ENCODE peak calls at places on chromosomes 11 and 22, in nine cellular contexts. One of them, this sample, is unnamed.

GRCh38 chr11:45145421-45146071 is 893 bp upstream of the PRDM11 start:
- DNase-seq in SK-MEL-5: no peak
- DNase-seq in colonic mucosa: peak
- DNase-seq in amygdala: no peak
- DNase-seq in NCI-H460: no peak
- DNase-seq in fibroblast of mammary gland: peak
- DNase-seq in stimulated activated CD4-positive, alpha-beta T cell treated with anti-CD3 and anti-CD28 coated beads, Interleukin-12 subunit alpha, Interleukin-12 subunit beta, amount 100 ng/mL, for 4 hours: no peak
- DNase-seq in lung: peak
- DNase-seq in uterus: no peak
- DNase-seq in this sample: no peak

GRCh38 chr11:70549386-70549785 is 151.1 kb downstream of the CTTN start:
- DNase-seq in fibroblast of mammary gland: no peak
- DNase-seq in SK-MEL-5: no peak
- DNase-seq in colonic mucosa: no peak
- DNase-seq in NCI-H460: no peak
- DNase-seq in stimulated activated CD4-positive, alpha-beta T cell treated with anti-CD3 and anti-CD28 coated beads, Interleukin-12 subunit alpha, Interleukin-12 subunit beta, amount 100 ng/mL, for 4 hours: no peak
- DNase-seq in lung: no peak
- DNase-seq in uterus: no peak
- DNase-seq in amygdala: no peak
- DNase-seq in this sample: no peak

GRCh38 chr22:19039796-19040580 is 82.2 kb downstream of the DGCR2 start:
- DNase-seq in colonic mucosa: no peak
- DNase-seq in lung: no peak
- DNase-seq in stimulated activated CD4-positive, alpha-beta T cell treated with anti-CD3 and anti-CD28 coated beads, Interleukin-12 subunit alpha, Interleukin-12 subunit beta, amount 100 ng/mL, for 4 hours: no peak
- DNase-seq in NCI-H460: no peak
- DNase-seq in uterus: no peak
- DNase-seq in SK-MEL-5: no peak
- DNase-seq in fibroblast of mammary gland: no peak
- DNase-seq in amygdala: no peak
- DNase-seq in this sample: no peak

GRCh38 chr22:31569126-31569525 is 72.8 kb downstream of the SFI1 start:
- DNase-seq in stimulated activated CD4-positive, alpha-beta T cell treated with anti-CD3 and anti-CD28 coated beads, Interleukin-12 subunit alpha, Interleukin-12 subunit beta, amount 100 ng/mL, for 4 hours: no peak
- DNase-seq in colonic mucosa: no peak
- DNase-seq in SK-MEL-5: no peak
- DNase-seq in fibroblast of mammary gland: no peak
- DNase-seq in NCI-H460: no peak
- DNase-seq in amygdala: no peak
- DNase-seq in uterus: no peak
- DNase-seq in lung: no peak
- DNase-seq in this sample: no peak

GRCh38 chr11:130197386-130198035 is 37.9 kb downstream of the ST14 start:
- DNase-seq in NCI-H460: no peak
- DNase-seq in uterus: no peak
- DNase-seq in SK-MEL-5: no peak
- DNase-seq in colonic mucosa: no peak
- DNase-seq in stimulated activated CD4-positive, alpha-beta T cell treated with anti-CD3 and anti-CD28 coated beads, Interleukin-12 subunit alpha, Interleukin-12 subunit beta, amount 100 ng/mL, for 4 hours: no peak
- DNase-seq in lung: no peak
- DNase-seq in amygdala: no peak
- DNase-seq in fibroblast of mammary gland: peak
- DNase-seq in this sample: no peak

GRCh38 chr11:134789104-134789503 is 377.1 kb upstream of the B3GAT1 start:
- DNase-seq in stimulated activated CD4-positive, alpha-beta T cell treated with anti-CD3 and anti-CD28 coated beads, Interleukin-12 subunit alpha, Interleukin-12 subunit beta, amount 100 ng/mL, for 4 hours: no peak
- DNase-seq in uterus: no peak
- DNase-seq in NCI-H460: no peak
- DNase-seq in lung: no peak
- DNase-seq in SK-MEL-5: no peak
- DNase-seq in fibroblast of mammary gland: no peak
- DNase-seq in amygdala: no peak
- DNase-seq in colonic mucosa: no peak
- DNase-seq in this sample: no peak

GRCh38 chr11:59666969-59667368 is 1.9 kb downstream of the PATL1 start:
- DNase-seq in amygdala: no peak
- DNase-seq in uterus: no peak
- DNase-seq in fibroblast of mammary gland: peak
- DNase-seq in lung: no peak
- DNase-seq in SK-MEL-5: no peak
- DNase-seq in stimulated activated CD4-positive, alpha-beta T cell treated with anti-CD3 and anti-CD28 coated beads, Interleukin-12 subunit alpha, Interleukin-12 subunit beta, amount 100 ng/mL, for 4 hours: no peak
- DNase-seq in NCI-H460: no peak
- DNase-seq in colonic mucosa: no peak
- DNase-seq in this sample: no peak

GRCh38 chr11:315051-315481 is 1.2 kb downstream of the IFITM1 start:
- DNase-seq in SK-MEL-5: no peak
- DNase-seq in colonic mucosa: no peak
- DNase-seq in fibroblast of mammary gland: no peak
- DNase-seq in amygdala: no peak
- DNase-seq in lung: no peak
- DNase-seq in NCI-H460: no peak
- DNase-seq in uterus: no peak
- DNase-seq in stimulated activated CD4-positive, alpha-beta T cell treated with anti-CD3 and anti-CD28 coated beads, Interleukin-12 subunit alpha, Interleukin-12 subunit beta, amount 100 ng/mL, for 4 hours: no peak
- DNase-seq in this sample: peak

GRCh38 chr11:14179126-14179820 is 179.7 kb downstream of the RRAS2 start:
- DNase-seq in lung: no peak
- DNase-seq in SK-MEL-5: no peak
- DNase-seq in amygdala: no peak
- DNase-seq in NCI-H460: peak
- DNase-seq in fibroblast of mammary gland: peak
- DNase-seq in uterus: peak
- DNase-seq in colonic mucosa: no peak
- DNase-seq in stimulated activated CD4-positive, alpha-beta T cell treated with anti-CD3 and anti-CD28 coated beads, Interleukin-12 subunit alpha, Interleukin-12 subunit beta, amount 100 ng/mL, for 4 hours: no peak
- DNase-seq in this sample: no peak

GRCh38 chr11:117535870-117536411 is 208.3 kb downstream of the CEP164 start:
- DNase-seq in SK-MEL-5: no peak
- DNase-seq in fibroblast of mammary gland: no peak
- DNase-seq in amygdala: peak
- DNase-seq in colonic mucosa: no peak
- DNase-seq in NCI-H460: no peak
- DNase-seq in stimulated activated CD4-positive, alpha-beta T cell treated with anti-CD3 and anti-CD28 coated beads, Interleukin-12 subunit alpha, Interleukin-12 subunit beta, amount 100 ng/mL, for 4 hours: no peak
- DNase-seq in uterus: no peak
- DNase-seq in lung: no peak
- DNase-seq in this sample: no peak

GRCh38 chr11:67302571-67303131 is 679 bp upstream of the SSH3 start:
- DNase-seq in uterus: peak
- DNase-seq in colonic mucosa: peak
- DNase-seq in amygdala: no peak
- DNase-seq in fibroblast of mammary gland: no peak
- DNase-seq in lung: peak
- DNase-seq in stimulated activated CD4-positive, alpha-beta T cell treated with anti-CD3 and anti-CD28 coated beads, Interleukin-12 subunit alpha, Interleukin-12 subunit beta, amount 100 ng/mL, for 4 hours: no peak
- DNase-seq in NCI-H460: peak
- DNase-seq in SK-MEL-5: no peak
- DNase-seq in this sample: no peak

GRCh38 chr11:8203980-8204379 is 35.2 kb upstream of the RIC3 start:
- DNase-seq in amygdala: no peak
- DNase-seq in NCI-H460: no peak
- DNase-seq in colonic mucosa: no peak
- DNase-seq in lung: no peak
- DNase-seq in SK-MEL-5: no peak
- DNase-seq in fibroblast of mammary gland: no peak
- DNase-seq in stimulated activated CD4-positive, alpha-beta T cell treated with anti-CD3 and anti-CD28 coated beads, Interleukin-12 subunit alpha, Interleukin-12 subunit beta, amount 100 ng/mL, for 4 hours: no peak
- DNase-seq in uterus: no peak
- DNase-seq in this sample: no peak

GRCh38 chr11:18012906-18013781 is at the start of gene SERGEF:
- DNase-seq in amygdala: peak
- DNase-seq in fibroblast of mammary gland: peak
- DNase-seq in uterus: peak
- DNase-seq in colonic mucosa: peak
- DNase-seq in SK-MEL-5: peak
- DNase-seq in lung: peak
- DNase-seq in NCI-H460: peak
- DNase-seq in stimulated activated CD4-positive, alpha-beta T cell treated with anti-CD3 and anti-CD28 coated beads, Interleukin-12 subunit alpha, Interleukin-12 subunit beta, amount 100 ng/mL, for 4 hours: peak
- DNase-seq in this sample: peak

GRCh38 chr11:47028530-47029093 is 92.1 kb downstream of the CSTPP1 start:
- DNase-seq in stimulated activated CD4-positive, alpha-beta T cell treated with anti-CD3 and anti-CD28 coated beads, Interleukin-12 subunit alpha, Interleukin-12 subunit beta, amount 100 ng/mL, for 4 hours: no peak
- DNase-seq in fibroblast of mammary gland: peak
- DNase-seq in lung: no peak
- DNase-seq in SK-MEL-5: peak
- DNase-seq in amygdala: no peak
- DNase-seq in uterus: no peak
- DNase-seq in colonic mucosa: no peak
- DNase-seq in NCI-H460: no peak
- DNase-seq in this sample: no peak

GRCh38 chr11:92340839-92341238 is 116.2 kb downstream of the FAT3 start:
- DNase-seq in lung: no peak
- DNase-seq in amygdala: no peak
- DNase-seq in colonic mucosa: peak
- DNase-seq in uterus: no peak
- DNase-seq in NCI-H460: no peak
- DNase-seq in stimulated activated CD4-positive, alpha-beta T cell treated with anti-CD3 and anti-CD28 coated beads, Interleukin-12 subunit alpha, Interleukin-12 subunit beta, amount 100 ng/mL, for 4 hours: no peak
- DNase-seq in SK-MEL-5: peak
- DNase-seq in fibroblast of mammary gland: peak
- DNase-seq in this sample: no peak

GRCh38 chr11:14973621-14974020 is 1.5 kb upstream of the CALCA start:
- DNase-seq in fibroblast of mammary gland: no peak
- DNase-seq in SK-MEL-5: no peak
- DNase-seq in amygdala: no peak
- DNase-seq in colonic mucosa: no peak
- DNase-seq in NCI-H460: no peak
- DNase-seq in stimulated activated CD4-positive, alpha-beta T cell treated with anti-CD3 and anti-CD28 coated beads, Interleukin-12 subunit alpha, Interleukin-12 subunit beta, amount 100 ng/mL, for 4 hours: peak
- DNase-seq in lung: no peak
- DNase-seq in uterus: no peak
- DNase-seq in this sample: peak

GRCh38 chr22:23531283-23531921 is 48.7 kb downstream of the IGLL1 start:
- DNase-seq in NCI-H460: no peak
- DNase-seq in amygdala: no peak
- DNase-seq in lung: no peak
- DNase-seq in uterus: no peak
- DNase-seq in colonic mucosa: no peak
- DNase-seq in SK-MEL-5: no peak
- DNase-seq in stimulated activated CD4-positive, alpha-beta T cell treated with anti-CD3 and anti-CD28 coated beads, Interleukin-12 subunit alpha, Interleukin-12 subunit beta, amount 100 ng/mL, for 4 hours: no peak
- DNase-seq in fibroblast of mammary gland: no peak
- DNase-seq in this sample: no peak

GRCh38 chr11:76313913-76314740 is 66.8 kb downstream of the THAP12 start:
- DNase-seq in NCI-H460: no peak
- DNase-seq in SK-MEL-5: no peak
- DNase-seq in fibroblast of mammary gland: no peak
- DNase-seq in stimulated activated CD4-positive, alpha-beta T cell treated with anti-CD3 and anti-CD28 coated beads, Interleukin-12 subunit alpha, Interleukin-12 subunit beta, amount 100 ng/mL, for 4 hours: no peak
- DNase-seq in amygdala: no peak
- DNase-seq in lung: no peak
- DNase-seq in colonic mucosa: no peak
- DNase-seq in uterus: no peak
- DNase-seq in this sample: no peak

GRCh38 chr11:35041070-35041554 is 97.9 kb upstream of the CD44 start:
- DNase-seq in amygdala: no peak
- DNase-seq in colonic mucosa: no peak
- DNase-seq in fibroblast of mammary gland: no peak
- DNase-seq in stimulated activated CD4-positive, alpha-beta T cell treated with anti-CD3 and anti-CD28 coated beads, Interleukin-12 subunit alpha, Interleukin-12 subunit beta, amount 100 ng/mL, for 4 hours: no peak
- DNase-seq in NCI-H460: no peak
- DNase-seq in uterus: no peak
- DNase-seq in lung: no peak
- DNase-seq in SK-MEL-5: no peak
- DNase-seq in this sample: no peak

GRCh38 chr11:24935059-24935458 is 438.2 kb downstream of the LUZP2 start:
- DNase-seq in fibroblast of mammary gland: no peak
- DNase-seq in stimulated activated CD4-positive, alpha-beta T cell treated with anti-CD3 and anti-CD28 coated beads, Interleukin-12 subunit alpha, Interleukin-12 subunit beta, amount 100 ng/mL, for 4 hours: no peak
- DNase-seq in colonic mucosa: no peak
- DNase-seq in NCI-H460: no peak
- DNase-seq in lung: no peak
- DNase-seq in amygdala: no peak
- DNase-seq in SK-MEL-5: no peak
- DNase-seq in uterus: no peak
- DNase-seq in this sample: no peak

GRCh38 chr11:1153951-1154487 is 3.7 kb upstream of the MUC5AC start:
- DNase-seq in amygdala: no peak
- DNase-seq in colonic mucosa: peak
- DNase-seq in lung: peak
- DNase-seq in SK-MEL-5: peak
- DNase-seq in NCI-H460: peak
- DNase-seq in stimulated activated CD4-positive, alpha-beta T cell treated with anti-CD3 and anti-CD28 coated beads, Interleukin-12 subunit alpha, Interleukin-12 subunit beta, amount 100 ng/mL, for 4 hours: no peak
- DNase-seq in uterus: peak
- DNase-seq in fibroblast of mammary gland: peak
- DNase-seq in this sample: no peak

GRCh38 chr11:1348146-1348545 is 38.7 kb upstream of the TOLLIP start:
- DNase-seq in NCI-H460: no peak
- DNase-seq in fibroblast of mammary gland: no peak
- DNase-seq in colonic mucosa: no peak
- DNase-seq in SK-MEL-5: no peak
- DNase-seq in amygdala: no peak
- DNase-seq in uterus: no peak
- DNase-seq in stimulated activated CD4-positive, alpha-beta T cell treated with anti-CD3 and anti-CD28 coated beads, Interleukin-12 subunit alpha, Interleukin-12 subunit beta, amount 100 ng/mL, for 4 hours: no peak
- DNase-seq in lung: no peak
- DNase-seq in this sample: no peak

GRCh38 chr11:65586247-65586630 is 9.4 kb downstream of the KCNK7 start:
- DNase-seq in fibroblast of mammary gland: no peak
- DNase-seq in stimulated activated CD4-positive, alpha-beta T cell treated with anti-CD3 and anti-CD28 coated beads, Interleukin-12 subunit alpha, Interleukin-12 subunit beta, amount 100 ng/mL, for 4 hours: no peak
- DNase-seq in NCI-H460: no peak
- DNase-seq in lung: no peak
- DNase-seq in amygdala: no peak
- DNase-seq in uterus: no peak
- DNase-seq in SK-MEL-5: no peak
- DNase-seq in colonic mucosa: no peak
- DNase-seq in this sample: no peak

GRCh38 chr22:25627271-25627848 is 62.9 kb downstream of the GRK3 start:
- DNase-seq in uterus: no peak
- DNase-seq in amygdala: no peak
- DNase-seq in SK-MEL-5: no peak
- DNase-seq in fibroblast of mammary gland: no peak
- DNase-seq in lung: no peak
- DNase-seq in stimulated activated CD4-positive, alpha-beta T cell treated with anti-CD3 and anti-CD28 coated beads, Interleukin-12 subunit alpha, Interleukin-12 subunit beta, amount 100 ng/mL, for 4 hours: no peak
- DNase-seq in NCI-H460: no peak
- DNase-seq in colonic mucosa: no peak
- DNase-seq in this sample: no peak

GRCh38 chr11:1060885-1061616 is 13.6 kb upstream of the MUC2 start:
- DNase-seq in colonic mucosa: peak
- DNase-seq in amygdala: no peak
- DNase-seq in uterus: peak
- DNase-seq in stimulated activated CD4-positive, alpha-beta T cell treated with anti-CD3 and anti-CD28 coated beads, Interleukin-12 subunit alpha, Interleukin-12 subunit beta, amount 100 ng/mL, for 4 hours: no peak
- DNase-seq in NCI-H460: peak
- DNase-seq in SK-MEL-5: no peak
- DNase-seq in fibroblast of mammary gland: peak
- DNase-seq in lung: no peak
- DNase-seq in this sample: no peak

GRCh38 chr11:57336111-57336666 is 497 bp upstream of the SSRP1 start:
- DNase-seq in fibroblast of mammary gland: no peak
- DNase-seq in uterus: no peak
- DNase-seq in stimulated activated CD4-positive, alpha-beta T cell treated with anti-CD3 and anti-CD28 coated beads, Interleukin-12 subunit alpha, Interleukin-12 subunit beta, amount 100 ng/mL, for 4 hours: no peak
- DNase-seq in NCI-H460: no peak
- DNase-seq in SK-MEL-5: no peak
- DNase-seq in lung: no peak
- DNase-seq in colonic mucosa: no peak
- DNase-seq in amygdala: no peak
- DNase-seq in this sample: no peak

GRCh38 chr22:46010951-46011626 is 34.1 kb upstream of the WNT7B start:
- DNase-seq in colonic mucosa: no peak
- DNase-seq in NCI-H460: no peak
- DNase-seq in lung: no peak
- DNase-seq in amygdala: peak
- DNase-seq in uterus: peak
- DNase-seq in SK-MEL-5: no peak
- DNase-seq in stimulated activated CD4-positive, alpha-beta T cell treated with anti-CD3 and anti-CD28 coated beads, Interleukin-12 subunit alpha, Interleukin-12 subunit beta, amount 100 ng/mL, for 4 hours: no peak
- DNase-seq in fibroblast of mammary gland: no peak
- DNase-seq in this sample: no peak

GRCh38 chr11:79708319-79708928 is 267.6 kb upstream of the TENM4 start:
- DNase-seq in amygdala: no peak
- DNase-seq in colonic mucosa: peak
- DNase-seq in uterus: no peak
- DNase-seq in SK-MEL-5: peak
- DNase-seq in stimulated activated CD4-positive, alpha-beta T cell treated with anti-CD3 and anti-CD28 coated beads, Interleukin-12 subunit alpha, Interleukin-12 subunit beta, amount 100 ng/mL, for 4 hours: no peak
- DNase-seq in NCI-H460: peak
- DNase-seq in lung: no peak
- DNase-seq in fibroblast of mammary gland: peak
- DNase-seq in this sample: no peak

GRCh38 chr11:57417056-57417455 is 9.9 kb downstream of the SLC43A3 start:
- DNase-seq in SK-MEL-5: no peak
- DNase-seq in stimulated activated CD4-positive, alpha-beta T cell treated with anti-CD3 and anti-CD28 coated beads, Interleukin-12 subunit alpha, Interleukin-12 subunit beta, amount 100 ng/mL, for 4 hours: no peak
- DNase-seq in colonic mucosa: no peak
- DNase-seq in fibroblast of mammary gland: peak
- DNase-seq in NCI-H460: no peak
- DNase-seq in lung: no peak
- DNase-seq in amygdala: no peak
- DNase-seq in uterus: no peak
- DNase-seq in this sample: no peak

GRCh38 chr11:73596547-73596946 is 1.4 kb downstream of the FAM168A start:
- DNase-seq in amygdala: no peak
- DNase-seq in NCI-H460: no peak
- DNase-seq in uterus: no peak
- DNase-seq in colonic mucosa: no peak
- DNase-seq in fibroblast of mammary gland: no peak
- DNase-seq in stimulated activated CD4-positive, alpha-beta T cell treated with anti-CD3 and anti-CD28 coated beads, Interleukin-12 subunit alpha, Interleukin-12 subunit beta, amount 100 ng/mL, for 4 hours: no peak
- DNase-seq in SK-MEL-5: no peak
- DNase-seq in lung: no peak
- DNase-seq in this sample: no peak

GRCh38 chr11:66411323-66411722 is 9.5 kb upstream of the NPAS4 start:
- DNase-seq in colonic mucosa: no peak
- DNase-seq in amygdala: no peak
- DNase-seq in stimulated activated CD4-positive, alpha-beta T cell treated with anti-CD3 and anti-CD28 coated beads, Interleukin-12 subunit alpha, Interleukin-12 subunit beta, amount 100 ng/mL, for 4 hours: no peak
- DNase-seq in NCI-H460: no peak
- DNase-seq in lung: no peak
- DNase-seq in uterus: no peak
- DNase-seq in SK-MEL-5: no peak
- DNase-seq in fibroblast of mammary gland: no peak
- DNase-seq in this sample: no peak